ENCODE peak calls at places on chromosome 1, in five cellular contexts. W, P, G, E and X are unnamed samples.

GRCh38 chr1:53639996-53640695 is 98.8 kb downstream of the GLIS1 start:
- DNase-seq in W (no peak), P (no peak), G (no peak), E (no peak), X (no peak)

GRCh38 chr1:30028939-30029338 is 694.4 kb downstream of the MATN1 start:
- DNase-seq in W (no peak), P (no peak), G (no peak), E (no peak), X (no peak)

GRCh38 chr1:193448682-193449461 is 262.5 kb upstream of the B3GALT2 start:
- DNase-seq in W (no peak), P (no peak), G (no peak), E (no peak), X (peak; percentile 24)

GRCh38 chr1:116172666-116173065 is 61.5 kb downstream of the MAB21L3 start:
- DNase-seq in W (no peak), P (no peak), G (no peak), E (no peak), X (no peak)

GRCh38 chr1:203701606-203702005 is 63.4 kb upstream of the LAX1 start:
- DNase-seq in W (no peak), P (no peak), G (no peak), E (no peak), X (no peak)

GRCh38 chr1:151352001-151352718 is 5.1 kb upstream of the RFX5 start:
- DNase-seq in W (no peak), P (peak; percentile 11), G (no peak), E (no peak), X (peak; percentile 47)

GRCh38 chr1:26285366-26286063 is 5.6 kb downstream of the SH3BGRL3 start:
- DNase-seq in W (no peak), P (no peak), G (peak; percentile 89), E (no peak), X (no peak)

GRCh38 chr1:78092686-78093085 is 46.9 kb downstream of the GIPC2 start:
- DNase-seq in W (no peak), P (no peak), G (no peak), E (no peak), X (no peak)

GRCh38 chr1:15410223-15410883 is 665 bp downstream of the EFHD2 start:
- DNase-seq in W (no peak), P (no peak), G (no peak), E (no peak), X (no peak)

GRCh38 chr1:236154126-236154525 is 11.8 kb downstream of the GPR137B start:
- DNase-seq in W (no peak), P (no peak), G (no peak), E (no peak), X (no peak)

GRCh38 chr1:8013800-8014199 is 12.3 kb downstream of the ERRFI1 start:
- DNase-seq in W (no peak), P (no peak), G (no peak), E (no peak), X (no peak)

GRCh38 chr1:101309334-101310221 is 72.8 kb downstream of the S1PR1 start:
- DNase-seq in W (peak; percentile 46), P (peak; percentile 56), G (peak; percentile 61), E (no peak), X (peak; percentile 50)

GRCh38 chr1:20184997-20185833 is 681 bp upstream of the UBXN10 start:
- DNase-seq in W (no peak), P (no peak), G (no peak), E (no peak), X (peak; percentile 16)

GRCh38 chr1:84300991-84301758 is at the start of gene SAMD13:
- DNase-seq in W (no peak), P (peak; percentile 69), G (no peak), E (no peak), X (peak; percentile 66)

GRCh38 chr1:54310439-54311328 is 95.5 kb downstream of the SSBP3 start:
- DNase-seq in W (peak; percentile 62), P (peak; percentile 39), G (peak; percentile 86), E (no peak), X (peak; percentile 71)

GRCh38 chr1:203172184-203173115 is 3.2 kb downstream of the MYBPH start:
- DNase-seq in W (peak; percentile 51), P (peak; percentile 32), G (peak; percentile 88), E (peak; percentile 68), X (peak; percentile 48)

GRCh38 chr1:213082778-213083445 is 31.9 kb downstream of the RPS6KC1 start:
- DNase-seq in W (no peak), P (no peak), G (no peak), E (no peak), X (no peak)

GRCh38 chr1:46342084-46342656 is 1.6 kb downstream of the NSUN4 start:
- DNase-seq in W (no peak), P (peak; percentile 55), G (no peak), E (no peak), X (peak; percentile 78)

GRCh38 chr1:171467626-171468025 is 17.7 kb upstream of the PRRC2C start:
- DNase-seq in W (no peak), P (no peak), G (no peak), E (no peak), X (no peak)

GRCh38 chr1:211247921-211248320 is 11.2 kb upstream of the RCOR3 start:
- DNase-seq in W (no peak), P (no peak), G (no peak), E (no peak), X (peak; percentile 24)

GRCh38 chr1:15168479-15168878 is 14.9 kb downstream of the TMEM51 start:
- DNase-seq in W (no peak), P (peak; percentile 99), G (no peak), E (no peak), X (peak; percentile 98)

GRCh38 chr1:29500651-29501050 is 264.3 kb downstream of the PTPRU start:
- DNase-seq in W (no peak), P (no peak), G (peak; percentile 18), E (no peak), X (no peak)

GRCh38 chr1:25573591-25573930 is 30.2 kb downstream of the LDLRAP1 start:
- DNase-seq in W (no peak), P (no peak), G (no peak), E (no peak), X (no peak)

GRCh38 chr1:237226177-237226944 is 184.4 kb downstream of the RYR2 start:
- DNase-seq in W (no peak), P (no peak), G (no peak), E (no peak), X (no peak)

GRCh38 chr1:107750364-107750959 is 214.5 kb downstream of the VAV3 start:
- DNase-seq in W (peak; percentile 62), P (peak; percentile 43), G (peak; percentile 51), E (no peak), X (peak; percentile 47)

GRCh38 chr1:111690306-111690617 is 48.9 kb downstream of the INKA2 start:
- DNase-seq in W (no peak), P (peak; percentile 91), G (no peak), E (no peak), X (peak; percentile 81)

GRCh38 chr1:111699268-111699667 is 39.9 kb downstream of the INKA2 start:
- DNase-seq in W (no peak), P (no peak), G (no peak), E (no peak), X (no peak)

GRCh38 chr1:111696330-111696729 is 42.9 kb downstream of the INKA2 start:
- DNase-seq in W (no peak), P (no peak), G (no peak), E (no peak), X (no peak)

DNA sequence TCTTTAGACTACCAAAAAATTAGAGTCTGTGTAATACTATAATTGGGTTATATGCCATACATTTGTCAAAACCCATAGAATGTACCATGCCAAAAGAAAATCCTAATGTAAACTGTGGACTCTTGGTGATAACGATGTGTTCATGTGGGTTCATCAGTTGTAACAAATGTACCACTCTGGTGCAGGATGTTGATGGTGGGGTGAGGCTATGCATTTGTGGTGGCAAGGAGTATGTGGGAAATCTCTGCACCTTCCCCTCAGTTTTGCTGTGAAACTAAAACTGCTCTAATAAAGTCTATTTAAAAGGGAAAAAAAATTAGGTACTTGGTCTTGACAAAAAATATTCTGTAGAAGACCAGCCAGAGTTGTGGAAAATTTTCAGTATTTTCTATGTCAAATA is 43.4 kb downstream of the INKA2 start:
- DNase-seq in W (no peak), P (no peak), G (no peak), E (no peak), X (no peak)
- H3K23ac ChIP-seq in W (no peak overlapping the region), P (no peak overlapping the region), G (no peak overlapping the region), E (no peak overlapping the region), X (no peak overlapping the region)

DNA sequence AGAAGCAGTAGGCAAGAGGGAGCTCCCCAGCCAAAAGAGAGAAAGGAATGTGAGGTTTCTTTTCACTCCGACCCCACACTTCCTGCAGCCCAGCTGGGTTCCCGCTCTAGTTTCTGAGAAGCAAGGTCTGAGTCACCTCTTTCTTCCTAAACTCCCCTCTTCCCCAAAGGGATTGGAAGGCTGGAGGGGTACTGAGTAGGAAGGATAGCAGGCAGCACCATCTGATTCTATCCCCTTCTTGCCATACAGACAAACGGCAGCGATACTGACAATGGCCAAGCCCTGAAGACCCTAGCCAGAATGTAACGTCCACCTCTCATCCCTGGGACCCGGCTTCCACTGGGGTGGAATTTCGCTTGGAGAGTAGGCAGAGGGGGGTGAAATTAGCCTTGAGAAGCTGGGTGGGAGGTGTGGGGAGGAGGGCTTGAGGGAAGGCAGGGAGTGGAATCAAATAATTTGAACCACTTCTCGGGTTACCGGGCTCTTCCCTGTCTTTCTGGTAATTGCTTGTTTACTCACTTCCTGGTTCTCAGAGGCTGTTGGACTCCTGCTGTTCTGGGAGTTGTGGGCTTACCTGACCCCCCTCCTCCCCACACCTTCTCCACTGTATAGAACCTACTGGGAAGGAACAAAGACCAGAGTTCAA is 13.2 kb downstream of the IER5 start:
- DNase-seq in W (no peak), P (peak; percentile 74), G (peak; percentile 80), E (no peak), X (peak; percentile 64)
- H4K91ac ChIP-seq in W (no peak overlapping the region), P (peak overlapping the region; percentile 88), G (no peak overlapping the region), E (peak overlapping the region; percentile 82), X (peak overlapping the region; percentile 94)

DNA sequence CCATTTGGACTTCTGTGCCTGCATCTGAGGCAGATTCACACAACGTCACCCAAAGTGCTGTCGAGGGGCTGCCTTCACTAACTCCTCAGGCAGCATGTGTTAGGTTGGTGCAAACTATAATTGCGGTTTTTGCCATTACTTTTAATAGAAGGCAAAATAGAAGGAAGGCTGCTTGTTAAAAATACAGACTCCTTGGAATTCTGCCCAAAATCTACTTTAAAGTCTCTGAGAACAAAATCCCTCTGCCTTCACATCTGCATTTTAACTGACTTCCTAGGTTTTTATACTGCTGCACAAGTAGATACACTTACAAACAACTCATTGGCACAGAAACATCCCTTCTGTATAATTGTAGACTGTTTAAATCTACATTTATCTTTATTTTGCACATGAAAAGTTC is 41.3 kb upstream of the SLC19A2 start:
- DNase-seq in W (no peak), P (no peak), G (no peak), E (no peak), X (no peak)
- H2BK15ac ChIP-seq in W (no peak overlapping the region), P (no peak overlapping the region), G (no peak overlapping the region), E (no peak overlapping the region), X (no peak overlapping the region)

GRCh38 chr1:166838766-166839599 is at the start of gene POGK:
- DNase-seq in W (peak; percentile 80), P (peak; percentile 88), G (peak; percentile 91), E (peak; percentile 70), X (peak; percentile 92)
- H3K23ac ChIP-seq in W (peak within 1 kb of the TSS; percentile 97), P (peak within 1 kb of the TSS; percentile 91), G (no peak within 1 kb of the TSS), E (no peak within 1 kb of the TSS), X (no peak within 1 kb of the TSS)